ENCODE peak calls at places on chromosome 6, in nine cellular contexts. P is HFF-Myc, Q is spleen, S is fibroblast of lung, Z is pancreas, J is choroid plexus epithelial cell, C is AG09309, V is AG09319, R is K562. G is an unnamed sample.
A peak's percentile ranks its signal among the peaks of the same experiment; 100 is the strongest.

GRCh38 chr6:56448056-56448455 is 194.6 kb downstream of the DST start:
- DNase-seq in P (no peak), Q (no peak), S (no peak), Z (no peak), J (peak; percentile 29), C (no peak), V (no peak), R (no peak), G (no peak)

GRCh38 chr6:34695729-34696188 is 808 bp downstream of the ILRUN start:
- DNase-seq in P (no peak), Q (no peak), S (no peak), Z (no peak), J (no peak), C (no peak), V (no peak), R (no peak), G (no peak)

GRCh38 chr6:1839315-1839714 is 229.6 kb downstream of the FOXC1 start:
- DNase-seq in P (no peak), Q (no peak), S (no peak), Z (no peak), J (no peak), C (no peak), V (no peak), R (no peak), G (no peak)

GRCh38 chr6:156795825-156796224 is 18.6 kb downstream of the ARID1B start:
- DNase-seq in P (no peak), Q (no peak), S (no peak), Z (no peak), J (no peak), C (no peak), V (no peak), R (no peak), G (no peak)

GRCh38 chr6:3213334-3213695 is 14.1 kb downstream of the TUBB2B start:
- DNase-seq in P (no peak), Q (no peak), S (no peak), Z (no peak), J (no peak), C (no peak), V (no peak), R (no peak), G (no peak)

GRCh38 chr6:112560651-112561050 is 213.5 kb downstream of the RFPL4B start:
- DNase-seq in P (no peak), Q (no peak), S (no peak), Z (no peak), J (peak; percentile 12), C (no peak), V (no peak), R (no peak), G (no peak)

GRCh38 chr6:69973138-69973537 is 106.8 kb downstream of the COL19A1 start:
- DNase-seq in P (no peak), Q (no peak), S (no peak), Z (no peak), J (peak; percentile 9), C (no peak), V (no peak), R (no peak), G (no peak)

GRCh38 chr6:43733471-43734293 is 36.3 kb upstream of the VEGFA start:
- DNase-seq in P (no peak), Q (peak; percentile 57), S (no peak), Z (no peak), J (no peak), C (no peak), V (no peak), R (no peak), G (peak; percentile 45)

GRCh38 chr6:1604347-1604990 is 5.2 kb upstream of the FOXC1 start:
- DNase-seq in P (no peak), Q (peak; percentile 94), S (peak; percentile 35), Z (peak; percentile 97), J (no peak), C (no peak), V (no peak), R (peak; percentile 72), G (peak; percentile 73)

GRCh38 chr6:29995346-29995777 is 53.0 kb downstream of the HLA-A start:
- DNase-seq in P (no peak), Q (no peak), S (peak; percentile 34), Z (no peak), J (peak; percentile 21), C (no peak), V (no peak), R (no peak), G (no peak)

GRCh38 chr6:44338228-44339122 is 4.0 kb upstream of the SPATS1 start:
- DNase-seq in P (peak; percentile 41), Q (peak; percentile 74), S (peak; percentile 63), Z (peak; percentile 64), J (peak; percentile 73), C (peak; percentile 5), V (peak; percentile 22), R (peak; percentile 86), G (peak; percentile 37)

DNA sequence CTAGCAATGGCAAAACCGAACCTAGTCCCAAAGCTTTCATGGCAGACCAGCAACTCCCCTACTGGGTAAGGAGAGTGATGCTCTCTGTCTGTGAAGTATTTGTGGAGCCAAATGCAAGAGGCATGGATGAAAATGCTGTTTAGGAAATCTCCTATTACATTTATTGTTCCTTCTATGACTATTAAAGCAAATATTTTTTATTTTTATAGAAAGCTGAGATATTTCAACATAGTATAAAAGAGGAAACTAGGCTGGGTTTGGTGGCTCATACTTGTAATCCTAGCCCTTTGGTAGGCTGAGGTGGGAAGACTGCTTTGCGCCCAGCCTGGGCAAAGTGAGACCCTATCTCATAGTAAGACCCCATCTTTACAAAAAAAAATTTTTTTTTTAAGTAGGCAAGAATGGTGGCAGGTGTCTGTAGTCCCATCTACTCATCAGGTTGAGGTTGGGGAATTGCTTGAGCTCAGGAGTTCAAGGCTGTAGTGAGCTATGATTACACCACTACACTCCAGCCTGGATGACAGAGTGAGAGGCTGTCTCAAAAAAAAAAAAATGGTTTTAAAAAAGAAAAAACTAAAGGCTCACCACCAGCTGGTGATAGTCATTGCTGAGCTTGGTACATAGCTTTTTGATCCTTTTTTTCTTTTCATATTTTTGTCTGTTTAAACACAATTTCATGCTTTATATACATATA is 11.2 kb downstream of the KDM1B start:
- DNase-seq in P (no peak), Q (no peak), S (peak; percentile 51), Z (no peak), J (no peak), C (peak; percentile 52), V (no peak), R (no peak), G (no peak)
- TF ChIP-seq CTCF in P (no peak), Q (no peak), S (no peak), Z (no peak), J (no peak), C (peak; percentile 8), V (no peak), R (no peak), G (no peak)

DNA sequence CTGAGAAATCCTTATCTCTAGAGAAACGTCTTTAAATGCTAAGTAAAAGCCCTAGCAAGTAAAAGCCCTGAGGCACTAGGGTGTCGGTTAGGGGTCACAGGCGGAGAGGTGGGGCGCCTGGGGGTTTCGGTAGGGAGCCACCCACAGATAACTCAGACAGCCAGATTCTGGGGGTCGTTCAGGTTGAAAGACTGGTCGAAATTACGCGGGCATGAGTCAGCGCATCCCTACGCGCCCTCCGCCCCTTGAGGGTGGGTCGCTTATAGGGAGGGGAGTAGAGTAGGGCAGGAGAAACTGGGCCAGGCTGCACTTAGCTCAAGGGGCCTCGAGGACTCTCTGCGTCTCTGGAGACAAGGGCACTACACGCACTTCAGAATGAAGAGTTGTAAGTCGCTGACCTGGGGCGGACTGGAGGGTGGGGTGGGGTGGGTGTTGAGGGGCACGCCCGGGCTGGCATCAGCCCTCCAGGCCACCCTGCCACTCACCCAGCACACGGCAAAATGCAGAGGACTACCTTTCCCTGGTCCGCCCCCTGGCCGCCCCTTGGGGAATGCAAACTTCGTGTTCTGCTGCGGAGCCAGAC is 598 bp upstream of the PPT2 start:
- DNase-seq in P (no peak), Q (peak; percentile 79), S (peak; percentile 45), Z (peak; percentile 71), J (peak; percentile 48), C (no peak), V (no peak), R (peak; percentile 82), G (no peak)
- TF ChIP-seq CTCF in P (peak; percentile 22), Q (no peak), S (no peak), Z (no peak), J (peak; percentile 53), C (peak; percentile 38), V (peak; percentile 22), R (peak; percentile 40), G (no peak)

GRCh38 chr6:159196430-159196829 is 27.2 kb downstream of the FNDC1 start:
- DNase-seq in P (no peak), Q (no peak), S (no peak), Z (no peak), J (no peak), C (no peak), V (no peak), R (no peak), G (no peak)

GRCh38 chr6:159197251-159197650 is 28.1 kb downstream of the FNDC1 start:
- DNase-seq in P (no peak), Q (no peak), S (no peak), Z (no peak), J (no peak), C (no peak), V (no peak), R (no peak), G (no peak)

GRCh38 chr6:159190460-159190859 is 21.3 kb downstream of the FNDC1 start:
- DNase-seq in P (no peak), Q (no peak), S (no peak), Z (no peak), J (no peak), C (no peak), V (no peak), R (no peak), G (no peak)

DNA sequence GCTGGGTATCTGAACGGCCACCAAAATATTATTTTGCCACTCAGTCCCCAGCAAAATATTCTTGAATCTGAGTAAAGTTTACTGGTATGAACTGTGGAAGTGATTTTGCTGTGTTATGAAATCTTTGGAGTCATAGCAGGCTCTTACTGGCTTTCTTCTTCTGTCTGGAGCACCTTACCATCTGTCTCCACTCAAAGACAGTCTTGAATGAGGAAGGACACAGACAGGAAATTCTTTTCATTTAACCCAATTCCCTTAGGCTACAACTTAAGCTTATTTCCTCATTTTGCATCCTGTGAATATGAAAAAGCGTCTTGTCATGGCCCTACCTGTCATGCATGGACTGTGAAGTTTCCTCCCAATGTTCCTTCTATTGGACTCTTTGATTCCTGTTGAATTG is 24.7 kb downstream of the FNDC1 start:
- DNase-seq in P (no peak), Q (no peak), S (no peak), Z (no peak), J (no peak), C (no peak), V (no peak), R (no peak), G (no peak)
- TF ChIP-seq CTCF in P (no peak), Q (no peak), S (no peak), Z (no peak), J (no peak), C (no peak), V (no peak), R (no peak), G (no peak)

GRCh38 chr6:103677290-103677689 is 1182.4 kb downstream of the HACE1 start:
- DNase-seq in P (no peak), Q (no peak), S (no peak), Z (no peak), J (no peak), C (no peak), V (no peak), R (no peak), G (no peak)

GRCh38 chr6:103675807-103676406 is 1183.8 kb downstream of the HACE1 start:
- DNase-seq in P (no peak), Q (no peak), S (no peak), Z (no peak), J (peak; percentile 20), C (no peak), V (no peak), R (no peak), G (no peak)

GRCh38 chr6:103674790-103675189 is 1184.9 kb downstream of the HACE1 start:
- DNase-seq in P (no peak), Q (no peak), S (no peak), Z (no peak), J (no peak), C (no peak), V (no peak), R (no peak), G (no peak)

GRCh38 chr6:103672169-103672568 is 1187.5 kb downstream of the HACE1 start:
- DNase-seq in P (no peak), Q (no peak), S (no peak), Z (no peak), J (peak; percentile 27), C (no peak), V (no peak), R (no peak), G (no peak)
- TF ChIP-seq CTCF in P (no peak), Q (no peak), S (no peak), Z (no peak), J (no peak), C (no peak), V (no peak), R (no peak), G (no peak)